ENCODE peak calls at places on chromosomes 7 and 10, in four cellular contexts. F is HL-60, R is GM12878, T is K562. U is an unnamed sample.

GRCh38 chr7:112481833-112482669 is 1.3 kb downstream of the LSMEM1 start:
- DNase-seq in F (no peak), R (no peak), T (peak), U (no peak)

GRCh38 chr7:7183061-7183832 is 903 bp downstream of the C1GALT1 start:
- DNase-seq in F (no peak), R (no peak), T (peak), U (peak)

GRCh38 chr7:116672596-116673503 is 854 bp downstream of the MET start:
- DNase-seq in F (no peak), R (no peak), T (no peak), U (no peak)

GRCh38 chr7:70376561-70377031 is 755.3 kb upstream of the GALNT17 start:
- DNase-seq in F (no peak), R (no peak), T (no peak), U (no peak)

GRCh38 chr7:32117837-32118236 is 47.6 kb upstream of the PDE1C start:
- DNase-seq in F (no peak), R (no peak), T (no peak), U (no peak)

GRCh38 chr7:90980545-90980944 is 283.7 kb upstream of the FZD1 start:
- DNase-seq in F (no peak), R (no peak), T (no peak), U (no peak)

GRCh38 chr10:89518876-89519842 is 16.2 kb downstream of the SLC16A12 start:
- DNase-seq in F (no peak), R (no peak), T (no peak), U (no peak)

GRCh38 chr7:151078233-151079040 is 2.2 kb downstream of the FASTK start:
- DNase-seq in F (no peak), R (no peak), T (peak), U (no peak)

GRCh38 chr10:112603062-112603461 is 156.0 kb downstream of the VTI1A start:
- DNase-seq in F (no peak), R (no peak), T (no peak), U (no peak)

GRCh38 chr10:19819419-19820033 is 3.3 kb downstream of the PLXDC2 start:
- DNase-seq in F (no peak), R (no peak), T (peak), U (no peak)

GRCh38 chr10:71968553-71969474 is 4.6 kb downstream of the CHST3 start:
- DNase-seq in F (no peak), R (no peak), T (no peak), U (no peak)

GRCh38 chr7:80218723-80219122 is 84.1 kb downstream of the GNAI1 start:
- DNase-seq in F (no peak), R (no peak), T (no peak), U (no peak)

GRCh38 chr7:16712916-16713315 is 40.6 kb upstream of the TSPAN13 start:
- DNase-seq in F (no peak), R (no peak), T (no peak), U (no peak)

GRCh38 chr7:2567663-2568238 is 9.0 kb downstream of the IQCE start:
- DNase-seq in F (no peak), R (no peak), T (peak), U (no peak)

GRCh38 chr10:120205368-120206018 is 251.5 kb upstream of the PLPP4 start:
- DNase-seq in F (no peak), R (no peak), T (no peak), U (no peak)

GRCh38 chr10:123021517-123021916 is 12.7 kb downstream of the ACADSB start:
- DNase-seq in F (no peak), R (no peak), T (peak), U (no peak)

GRCh38 chr10:52007091-52007490 is 307.0 kb upstream of the DKK1 start:
- DNase-seq in F (no peak), R (no peak), T (no peak), U (no peak)

GRCh38 chr10:51999089-51999488 is 299.7 kb upstream of the CSTF2T start:
- DNase-seq in F (no peak), R (no peak), T (no peak), U (no peak)

GRCh38 chr10:52004342-52004949 is 305.1 kb upstream of the CSTF2T start:
- DNase-seq in F (no peak), R (no peak), T (peak), U (peak)
- TF ChIP-seq SPI1 in F (no peak), R (no peak), T (no peak), U (no peak)

GRCh38 chr10:2990764-2991163 is 76.6 kb upstream of the PFKP start:
- DNase-seq in F (no peak), R (no peak), T (no peak), U (no peak)
- TF ChIP-seq SPI1 in F (no peak), R (no peak), T (no peak), U (no peak)

GRCh38 chr7:4797858-4798705 is 22.7 kb downstream of the AP5Z1 start:
- DNase-seq in F (no peak), R (no peak), T (peak), U (peak)
- TF ChIP-seq SPI1 in F (no peak), R (no peak), T (no peak), U (no peak)

GRCh38 chr10:22002531-22003110 is 909 bp downstream of the DNAJC1 start:
- DNase-seq in F (no peak), R (no peak), T (peak), U (no peak)
- TF ChIP-seq SPI1 in F (no peak), R (no peak), T (no peak), U (no peak)

GRCh38 chr7:110017405-110017804 is 1073.5 kb upstream of the LRRN3 start:
- DNase-seq in F (no peak), R (no peak), T (no peak), U (no peak)
- TF ChIP-seq SPI1 in F (no peak), R (no peak), T (no peak), U (no peak)

U was measured in GM12891.